ENCODE peak calls at places on chromosomes 4 and X, in five cellular contexts. V is smooth muscle cell of the brain vasculature, Q is nucleus accumbens, X is stomach, L is A549. G is an unnamed sample.

GRCh38 chr4:132587626-132588025 is 561.5 kb upstream of the PCDH10 start:
- DNase-seq in V (no peak), Q (no peak), X (no peak), L (no peak), G (no peak)

GRCh38 chrX:155027509-155028066 is 944 bp downstream of the FUNDC2 start:
- DNase-seq in V (no peak), Q (no peak), X (no peak), L (no peak), G (peak; percentile 16)

GRCh38 chr4:115113382-115114106 is at the start of gene NDST4:
- DNase-seq in V (peak; percentile 53), Q (no peak), X (no peak), L (no peak), G (no peak)

GRCh38 chr4:169184686-169185085 is 86.1 kb downstream of the SH3RF1 start:
- DNase-seq in V (no peak), Q (no peak), X (no peak), L (no peak), G (no peak)

GRCh38 chr4:153794001-153794400 is 5.1 kb upstream of the SFRP2 start:
- DNase-seq in V (no peak), Q (no peak), X (no peak), L (no peak), G (no peak)

GRCh38 chrX:153379508-153379907 is 21.6 kb downstream of the PNMA6E start:
- DNase-seq in V (no peak), Q (no peak), X (no peak), L (no peak), G (no peak)

GRCh38 chrX:100928660-100929613 is at the start of gene XKRX:
- DNase-seq in V (no peak), Q (no peak), X (peak; percentile 53), L (peak; percentile 43), G (peak; percentile 67)

GRCh38 chrX:48665991-48666390 is 17.6 kb upstream of the WAS start:
- DNase-seq in V (no peak), Q (no peak), X (no peak), L (no peak), G (no peak)

GRCh38 chr4:54215379-54216072 is 13.6 kb upstream of the PDGFRA start:
- DNase-seq in V (no peak), Q (no peak), X (no peak), L (no peak), G (no peak)

GRCh38 chrX:15616531-15616930 is 15.8 kb upstream of the ACE2 start:
- DNase-seq in V (no peak), Q (no peak), X (no peak), L (no peak), G (no peak)

GRCh38 chr4:99028187-99028586 is 32.7 kb downstream of the METAP1 start:
- DNase-seq in V (no peak), Q (no peak), X (no peak), L (no peak), G (no peak)

GRCh38 chrX:151985955-151986354 is 11.5 kb upstream of the GABRE start:
- DNase-seq in V (no peak), Q (no peak), X (no peak), L (no peak), G (no peak)

GRCh38 chr4:58983887-58984286 is 1873.7 kb upstream of the IGFBP7 start:
- DNase-seq in V (no peak), Q (no peak), X (no peak), L (no peak), G (no peak)

GRCh38 chrX:136589966-136590365 is 58.0 kb downstream of the VGLL1 start:
- DNase-seq in V (no peak), Q (no peak), X (no peak), L (no peak), G (no peak)

GRCh38 chr4:109589605-109590004 is 29.6 kb downstream of the MCUB start:
- DNase-seq in V (no peak), Q (no peak), X (no peak), L (no peak), G (no peak)

GRCh38 chrX:103554687-103555417 is 30.5 kb upstream of the TCEAL4 start:
- DNase-seq in V (no peak), Q (peak; percentile 6), X (peak; percentile 56), L (no peak), G (peak; percentile 66)

G was measured in B cell.